ENCODE peak calls at places on chromosomes 3 and 15, in nine cellular contexts. I, R, G, E, A, W, V, C and X are unnamed samples.

GRCh38 chr3:86968224-86968932 is 22.6 kb downstream of the VGLL3 start:
- DNase-seq in I (no peak), R (no peak), G (no peak), E (peak; percentile 32), A (no peak), W (no peak), V (no peak), C (no peak), X (no peak)

GRCh38 chr3:181920409-181920808 is 208.7 kb downstream of the SOX2 start:
- DNase-seq in I (no peak), R (no peak), G (no peak), E (no peak), A (no peak), W (no peak), V (no peak), C (no peak), X (no peak)

GRCh38 chr3:184333700-184334099 is 3.7 kb upstream of the FAM131A start:
- DNase-seq in I (no peak), R (no peak), G (no peak), E (no peak), A (no peak), W (no peak), V (no peak), C (no peak), X (no peak)

GRCh38 chr3:67610458-67610857 is 44.0 kb downstream of the SUCLG2 start:
- DNase-seq in I (no peak), R (no peak), G (no peak), E (no peak), A (no peak), W (no peak), V (peak; percentile 87), C (no peak), X (no peak)

GRCh38 chr3:127671523-127672428 is 976 bp upstream of the ABTB1 start:
- DNase-seq in I (no peak), R (no peak), G (no peak), E (no peak), A (peak; percentile 70), W (no peak), V (no peak), C (no peak), X (no peak)

GRCh38 chr3:11435420-11435819 is 163.2 kb downstream of the ATG7 start:
- DNase-seq in I (no peak), R (no peak), G (no peak), E (no peak), A (no peak), W (no peak), V (no peak), C (no peak), X (peak; percentile 13)

GRCh38 chr3:160677459-160677901 is 520 bp downstream of the ARL14 start:
- DNase-seq in I (no peak), R (no peak), G (no peak), E (no peak), A (no peak), W (no peak), V (peak; percentile 9), C (no peak), X (no peak)

GRCh38 chr15:79834496-79834895 is 62.3 kb downstream of the MTHFS start:
- DNase-seq in I (no peak), R (no peak), G (no peak), E (peak; percentile 35), A (no peak), W (no peak), V (no peak), C (no peak), X (no peak)

GRCh38 chr15:63942486-63943365 is 103.6 kb downstream of the DAPK2 start:
- DNase-seq in I (no peak), R (no peak), G (no peak), E (no peak), A (no peak), W (no peak), V (no peak), C (no peak), X (no peak)

GRCh38 chr15:59232476-59232875 is 25.8 kb downstream of the LDHAL6B start:
- DNase-seq in I (no peak), R (no peak), G (no peak), E (no peak), A (no peak), W (no peak), V (peak; percentile 90), C (no peak), X (peak; percentile 94)

GRCh38 chr3:146218880-146219866 is 31.7 kb downstream of the PLSCR4 start:
- DNase-seq in I (peak; percentile 55), R (peak; percentile 14), G (peak; percentile 14), E (peak; percentile 46), A (peak; percentile 64), W (peak; percentile 19), V (peak; percentile 36), C (no peak), X (peak; percentile 23)

GRCh38 chr15:41556657-41557056 is 2.4 kb upstream of the TYRO3 start:
- DNase-seq in I (no peak), R (no peak), G (no peak), E (no peak), A (no peak), W (no peak), V (no peak), C (no peak), X (no peak)

GRCh38 chr3:8764528-8764927 is 4.9 kb downstream of the OXTR start:
- DNase-seq in I (no peak), R (no peak), G (no peak), E (no peak), A (no peak), W (no peak), V (no peak), C (no peak), X (no peak)

GRCh38 chr3:133832802-133833144 is 27.2 kb downstream of the SRPRB start:
- DNase-seq in I (no peak), R (no peak), G (no peak), E (no peak), A (no peak), W (no peak), V (no peak), C (no peak), X (no peak)

GRCh38 chr15:63439536-63440264 is 58.1 kb upstream of the CA12 start:
- DNase-seq in I (no peak), R (no peak), G (no peak), E (no peak), A (no peak), W (no peak), V (no peak), C (no peak), X (no peak)

GRCh38 chr3:72160351-72160750 is 375.4 kb upstream of the PROK2 start:
- DNase-seq in I (no peak), R (no peak), G (no peak), E (no peak), A (no peak), W (no peak), V (no peak), C (no peak), X (no peak)